ENCODE peak calls at places on chromosome 16, in seven cellular contexts. D, H, Q, A, C, T and S are unnamed samples. For H3K4me1, the result is how much of the 10 kb centered on the place peaks cover.

GRCh38 chr16:69599731-69600130 is 34.0 kb downstream of the NFAT5 start:
- DNase-seq in C (no peak), D (no peak), H (no peak), Q (no peak), A (no peak), T (no peak), S (no peak)

GRCh38 chr16:82011199-82011641 is at the start of gene SDR42E1:
- DNase-seq in C (no peak), Q (no peak), T (peak), H (peak), D (peak), A (no peak), S (peak)

GRCh38 chr16:11585460-11586374 is 1.0 kb downstream of the LITAF start:
- DNase-seq in A (peak), D (no peak), T (peak), Q (no peak), H (no peak), C (peak), S (no peak)

GRCh38 chr16:615122-615521 is 15.7 kb upstream of the WFIKKN1 start:
- DNase-seq in C (no peak), Q (no peak), H (no peak), A (no peak), D (no peak), T (no peak), S (no peak)

GRCh38 chr16:80583466-80583865 is 42.7 kb downstream of the DYNLRB2 start:
- DNase-seq in H (no peak), D (no peak), A (no peak), Q (no peak), C (peak), T (no peak), S (no peak)

GRCh38 chr16:52825882-52826281 is 226.8 kb downstream of the CHD9NB start:
- DNase-seq in C (no peak), Q (no peak), T (no peak), D (no peak), A (no peak), H (no peak), S (no peak)

GRCh38 chr16:75218256-75219076 is at the start of gene CTRB1:
- DNase-seq in H (no peak), A (no peak), Q (no peak), T (no peak), D (no peak), C (no peak), S (no peak)

GRCh38 chr16:27222499-27223225 is 19.3 kb downstream of the KDM8 start:
- DNase-seq in H (no peak), C (peak), T (no peak), Q (no peak), A (no peak), D (no peak), S (no peak)

GRCh38 chr16:4264546-4264945 is 8.3 kb downstream of the TFAP4 start:
- DNase-seq in D (no peak), C (no peak), H (no peak), T (no peak), Q (no peak), A (peak), S (no peak)

GRCh38 chr16:53542283-53542682 is 39.3 kb upstream of the AKTIP start:
- DNase-seq in A (no peak), H (no peak), Q (no peak), C (no peak), T (no peak), D (no peak), S (no peak)

GRCh38 chr16:61684566-61684965 is 351.7 kb downstream of the CDH8 start:
- DNase-seq in C (no peak), T (no peak), D (no peak), H (no peak), Q (no peak), A (no peak), S (no peak)

GRCh38 chr16:64687089-64687488 is 434.8 kb downstream of the CDH11 start:
- DNase-seq in H (no peak), T (no peak), Q (no peak), D (no peak), A (no peak), C (no peak), S (no peak)

GRCh38 chr16:22284637-22285515 is 12.3 kb upstream of the POLR3E start:
- DNase-seq in H (no peak), A (no peak), D (no peak), T (no peak), C (peak), Q (no peak), S (no peak)

GRCh38 chr16:74563828-74564263 is 43.1 kb downstream of the GLG1 start:
- DNase-seq in D (no peak), H (peak), C (peak), A (no peak), Q (no peak), T (no peak), S (no peak)

GRCh38 chr16:53064179-53064578 is 9.4 kb downstream of the CHD9 start:
- DNase-seq in C (no peak), T (no peak), D (no peak), Q (no peak), H (no peak), A (no peak), S (no peak)

GRCh38 chr16:28166394-28167208 is 45.2 kb downstream of the XPO6 start:
- DNase-seq in T (no peak), C (peak), H (no peak), Q (no peak), A (no peak), D (no peak), S (no peak)

GRCh38 chr16:21526923-21527807 is 72.2 kb upstream of the METTL9 start:
- DNase-seq in T (no peak), D (no peak), C (no peak), A (no peak), Q (no peak), H (no peak), S (no peak)

GRCh38 chr16:76532188-76532973 is 255.2 kb downstream of the CNTNAP4 start:
- DNase-seq in Q (no peak), D (no peak), T (no peak), C (no peak), H (no peak), A (no peak), S (no peak)
- H3K4me3 ChIP-seq in Q (no peak), D (no peak), T (no peak), C (no peak), H (no peak), A (no peak), S (no peak)

GRCh38 chr16:48556913-48557351 is 53.0 kb downstream of the N4BP1 start:
- DNase-seq in T (no peak), D (no peak), Q (no peak), C (peak), A (no peak), H (no peak), S (no peak)
- H3K27ac ChIP-seq in T (no peak), D (no peak), Q (no peak), C (no peak), A (no peak), H (peak), S (no peak)

GRCh38 chr16:2776500-2777139 is 460 bp downstream of the ELOB start:
- DNase-seq in A (no peak), H (no peak), C (no peak), T (peak), D (no peak), Q (no peak), S (peak)
- H3K4me1 ChIP-seq in A (under half), H (under half), C (under half), T (under half), D (under half), Q (half or more), S (under half)

GRCh38 chr16:87149051-87149450 is 168.1 kb downstream of the C16orf95 start:
- DNase-seq in D (no peak), C (peak), A (no peak), H (no peak), T (no peak), Q (no peak), S (no peak)

GRCh38 chr16:87152221-87152755 is 164.9 kb downstream of the C16orf95 start:
- DNase-seq in Q (no peak), H (no peak), T (no peak), A (no peak), C (no peak), D (no peak), S (no peak)

GRCh38 chr16:87156195-87156594 is 161.0 kb downstream of the C16orf95 start:
- DNase-seq in Q (no peak), A (no peak), D (no peak), C (no peak), T (no peak), H (no peak), S (no peak)

GRCh38 chr16:87150359-87151280 is 166.6 kb downstream of the C16orf95 start:
- DNase-seq in H (no peak), Q (no peak), A (no peak), C (no peak), T (no peak), D (no peak), S (no peak)

GRCh38 chr16:87153326-87153725 is 163.9 kb downstream of the C16orf95 start:
- DNase-seq in Q (no peak), C (no peak), T (no peak), A (no peak), H (no peak), D (no peak), S (no peak)
- H3K4me3 ChIP-seq in Q (no peak), C (no peak), T (no peak), A (no peak), H (no peak), D (no peak), S (no peak)

GRCh38 chr16:89380681-89381080 is 109.7 kb downstream of the ANKRD11 start:
- DNase-seq in D (no peak), T (no peak), H (no peak), Q (no peak), A (no peak), C (no peak), S (no peak)

GRCh38 chr16:89381788-89382187 is 108.6 kb downstream of the ANKRD11 start:
- DNase-seq in Q (no peak), T (no peak), D (no peak), A (no peak), C (no peak), H (no peak), S (no peak)

GRCh38 chr16:89377446-89377838 is 112.9 kb downstream of the ANKRD11 start:
- DNase-seq in T (no peak), C (no peak), A (no peak), D (no peak), Q (no peak), H (no peak), S (no peak)

GRCh38 chr16:89376812-89377445 is 113.4 kb downstream of the ANKRD11 start:
- DNase-seq in A (no peak), Q (no peak), C (no peak), D (no peak), H (no peak), T (no peak), S (no peak)

DNA sequence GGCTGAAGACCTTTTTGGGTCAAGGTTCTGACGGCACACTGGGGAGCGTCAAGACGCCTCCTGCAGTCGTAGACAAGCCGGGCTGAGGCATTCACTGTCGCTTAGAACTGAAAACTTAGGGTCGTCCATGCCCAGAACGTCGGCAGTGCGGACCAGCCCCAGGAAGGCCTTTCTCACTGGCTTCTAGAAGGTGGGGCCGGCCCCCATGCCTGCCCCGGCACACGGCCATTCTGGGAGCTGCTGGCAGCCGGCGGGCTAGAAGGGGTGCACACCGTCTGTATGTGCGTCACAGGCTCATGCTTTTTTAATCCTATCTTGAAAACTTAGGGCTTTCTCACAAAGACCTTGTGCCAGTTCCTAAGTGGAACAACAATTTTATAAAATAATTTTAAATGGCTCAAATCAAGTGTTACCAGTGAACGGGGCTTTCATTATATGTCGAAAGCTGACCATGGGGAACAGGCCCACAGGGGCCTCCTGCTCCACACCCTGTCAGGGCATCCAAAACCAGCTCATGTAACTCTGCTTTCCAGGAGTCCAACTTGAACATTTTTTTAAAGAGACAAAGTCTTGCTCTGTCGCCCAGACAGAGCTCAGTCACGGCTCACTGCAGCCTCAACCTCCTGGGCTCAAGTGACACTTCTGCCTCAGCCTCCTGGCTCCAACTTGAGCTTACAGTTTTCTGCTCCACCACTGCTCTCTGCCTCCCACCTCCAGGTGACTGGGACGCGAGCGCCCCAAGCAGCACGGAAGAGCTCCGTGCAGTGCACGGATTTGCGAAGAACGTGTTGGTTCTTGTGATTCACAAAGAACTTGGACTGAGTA is 111.2 kb downstream of the ANKRD11 start:
- DNase-seq in Q (no peak), A (peak), H (no peak), T (no peak), D (no peak), C (no peak), S (no peak)
- H3K27ac ChIP-seq in Q (no peak), A (no peak), H (no peak), T (no peak), D (no peak), C (no peak), S (no peak)

DNA sequence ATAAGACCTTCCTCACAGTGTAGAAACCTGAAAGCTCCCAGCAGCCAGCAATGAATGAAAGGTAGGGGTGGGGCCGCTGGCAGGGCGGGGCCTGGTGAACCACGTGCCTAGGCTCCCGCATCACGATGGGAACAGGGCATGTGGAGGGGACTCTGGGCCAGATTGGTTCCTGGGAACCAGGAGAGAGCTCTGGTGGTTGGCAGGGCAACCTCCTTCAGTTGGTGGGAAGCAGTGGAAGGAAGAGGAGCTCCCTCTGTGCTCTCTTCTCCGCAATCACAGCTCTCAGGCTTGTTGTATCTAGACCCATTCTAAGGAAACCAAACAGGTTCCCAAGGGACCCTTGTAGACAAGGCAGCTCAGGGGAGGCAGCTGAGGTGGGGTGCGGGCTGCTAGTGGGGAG is 10.5 kb downstream of the GGA2 start:
- DNase-seq in D (no peak), A (no peak), C (no peak), H (no peak), T (no peak), Q (no peak), S (no peak)
- H3K4me1 ChIP-seq in D (under half), A (under half), C (under half), H (under half), T (under half), Q (half or more), S (under half)

DNA sequence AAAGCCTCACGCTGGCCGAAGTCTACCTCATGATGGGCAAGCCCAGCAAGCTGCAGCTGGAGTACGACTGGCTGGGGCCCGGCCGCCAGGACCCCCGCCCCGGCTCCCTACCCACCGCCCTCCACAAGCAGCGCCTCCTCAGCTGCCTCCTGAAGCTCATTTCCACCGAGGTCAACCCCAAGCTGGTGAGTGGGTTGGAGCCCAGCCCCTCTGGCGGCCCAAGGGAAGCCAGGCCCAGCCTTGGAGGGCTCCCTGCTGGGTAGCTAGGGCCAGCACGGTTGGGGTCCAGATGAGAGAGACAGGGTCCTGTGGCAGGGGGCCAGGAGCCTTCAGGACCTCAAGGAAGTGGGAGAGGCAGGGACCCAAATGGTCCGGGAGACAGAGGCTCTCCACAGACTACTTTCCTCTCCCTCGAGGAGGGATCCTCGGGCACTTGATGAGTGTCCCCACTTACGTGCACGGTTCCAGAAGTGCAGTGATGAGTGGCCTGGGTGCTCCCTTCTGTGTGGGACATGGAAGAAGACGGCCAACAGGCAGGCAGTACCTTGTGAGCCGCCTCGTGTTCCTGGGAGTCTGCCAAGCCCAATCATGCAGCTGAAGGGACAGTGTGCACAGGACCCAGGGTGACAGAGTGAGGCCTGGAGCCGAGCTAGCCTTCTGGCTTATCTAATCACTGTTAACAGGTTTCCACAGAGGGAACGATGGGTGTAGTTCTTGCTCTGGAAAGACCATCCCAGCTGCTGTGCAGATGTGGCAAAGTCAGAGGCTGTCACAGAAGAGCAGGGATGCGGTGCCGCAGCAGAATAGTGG is 21.1 kb upstream of the JPT2 start:
- DNase-seq in H (no peak), D (no peak), C (no peak), T (no peak), Q (no peak), A (no peak), S (no peak)
- H3K4me3 ChIP-seq in H (no peak), D (no peak), C (no peak), T (no peak), Q (no peak), A (no peak), S (no peak)

GRCh38 chr16:56935201-56935600 is 3.3 kb downstream of the HERPUD1 start:
- DNase-seq in T (no peak), Q (no peak), A (no peak), C (no peak), H (no peak), D (no peak), S (no peak)
- H3K27ac ChIP-seq in T (no peak), Q (no peak), A (no peak), C (no peak), H (no peak), D (no peak), S (no peak)

DNA sequence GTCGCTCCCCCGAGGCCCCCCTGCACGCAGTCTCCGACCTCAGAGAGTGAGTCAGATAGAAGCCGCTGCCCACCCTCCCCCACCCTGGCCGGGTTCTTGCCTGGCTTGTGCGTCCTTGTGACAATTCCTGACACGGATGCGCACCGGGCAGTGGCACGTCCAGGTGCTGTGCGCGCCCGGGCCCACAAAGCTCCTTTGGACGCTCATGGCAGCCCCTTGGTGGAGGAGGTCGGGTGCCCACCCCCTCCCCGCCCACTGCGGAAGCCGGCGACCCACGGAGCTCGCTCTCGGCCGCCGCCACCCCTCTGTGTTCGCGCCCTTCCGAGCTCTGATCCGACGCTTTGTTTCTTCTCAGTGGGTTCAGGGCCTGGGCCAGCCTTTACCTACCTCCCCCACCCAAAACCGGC is 662 bp upstream of the TUBB3 start:
- DNase-seq in D (peak), A (peak), H (peak), T (no peak), Q (peak), C (peak), S (no peak)
- H3K4me1 ChIP-seq in D (half or more), A (under half), H (under half), T (half or more), Q (half or more), C (under half), S (half or more)